ENCODE peak calls at places on chromosomes 12 and 14, in seven cellular contexts. C, D, K, L, Y, T and G are unnamed samples.

GRCh38 chr14:85991156-85991555 is 461.2 kb downstream of the FLRT2 start:
- DNase-seq in C (no peak), D (no peak), K (peak), L (no peak), Y (no peak), T (no peak), G (no peak)

GRCh38 chr12:8828514-8829127 is 6.2 kb downstream of the A2ML1 start:
- DNase-seq in C (no peak), D (no peak), K (peak), L (no peak), Y (no peak), T (no peak), G (no peak)

GRCh38 chr14:85532981-85533820 is 3.3 kb downstream of the FLRT2 start:
- DNase-seq in C (no peak), D (peak), K (peak), L (peak), Y (peak), T (no peak), G (no peak)

GRCh38 chr14:20494935-20495766 is 10.2 kb upstream of the RNASE10 start:
- DNase-seq in C (no peak), D (peak), K (peak), L (no peak), Y (no peak), T (no peak), G (no peak)

GRCh38 chr12:120367924-120368788 is 808 bp downstream of the MSI1 start:
- DNase-seq in C (no peak), D (no peak), K (no peak), L (no peak), Y (peak), T (no peak), G (no peak)

GRCh38 chr12:42326466-42327226 is 679 bp downstream of the PPHLN1 start:
- DNase-seq in C (no peak), D (peak), K (peak), L (no peak), Y (peak), T (no peak), G (no peak)

GRCh38 chr14:29738950-29739349 is 188.7 kb downstream of the PRKD1 start:
- DNase-seq in C (no peak), D (no peak), K (no peak), L (no peak), Y (no peak), T (no peak), G (no peak)

GRCh38 chr12:119328111-119328510 is 6.4 kb upstream of the CCDC60 start:
- DNase-seq in C (no peak), D (peak), K (no peak), L (no peak), Y (peak), T (no peak), G (no peak)

GRCh38 chr14:100446572-100446971 is 123.4 kb downstream of the SLC25A47 start:
- DNase-seq in C (no peak), D (no peak), K (no peak), L (no peak), Y (peak), T (no peak), G (peak)

GRCh38 chr12:44696542-44696941 is 179.6 kb downstream of the NELL2 start:
- DNase-seq in C (no peak), D (peak), K (peak), L (no peak), Y (no peak), T (no peak), G (no peak)

GRCh38 chr12:92717202-92717601 is 14.4 kb downstream of the PLEKHG7 start:
- DNase-seq in C (no peak), D (peak), K (no peak), L (no peak), Y (peak), T (peak), G (no peak)

GRCh38 chr12:91926810-91927209 is 218.8 kb downstream of the BTG1 start:
- DNase-seq in C (no peak), D (peak), K (peak), L (no peak), Y (no peak), T (peak), G (no peak)

GRCh38 chr12:71636704-71637115 is 26.9 kb downstream of the ZFC3H1 start:
- DNase-seq in C (no peak), D (peak), K (peak), L (no peak), Y (peak), T (peak), G (no peak)

GRCh38 chr12:119440961-119441360 is 106.4 kb downstream of the CCDC60 start:
- DNase-seq in C (no peak), D (no peak), K (no peak), L (no peak), Y (no peak), T (no peak), G (no peak)

GRCh38 chr12:18580286-18580685 is 157.5 kb downstream of the PLCZ1 start:
- DNase-seq in C (no peak), D (no peak), K (no peak), L (no peak), Y (no peak), T (no peak), G (no peak)

GRCh38 chr12:66137937-66138336 is 7.4 kb upstream of the LLPH start:
- DNase-seq in C (no peak), D (no peak), K (peak), L (no peak), Y (no peak), T (no peak), G (no peak)

GRCh38 chr14:103056322-103057027 is 874 bp downstream of the CDC42BPB start:
- DNase-seq in C (no peak), D (peak), K (peak), L (peak), Y (peak), T (no peak), G (no peak)

GRCh38 chr12:9319842-9320173 is 111.6 kb upstream of the PZP start:
- DNase-seq in C (no peak), D (no peak), K (peak), L (no peak), Y (no peak), T (no peak), G (no peak)

GRCh38 chr14:88792572-88793258 is at the start of gene EML5:
- DNase-seq in C (peak), D (peak), K (peak), L (peak), Y (peak), T (no peak), G (peak)
- TF ChIP-seq CTCF in C (peak), D (no peak), K (peak), L (peak), Y (peak), T (peak), G (peak)

GRCh38 chr14:50383618-50384225 is 13.0 kb downstream of the CDKL1 start:
- DNase-seq in C (no peak), D (no peak), K (no peak), L (no peak), Y (peak), T (no peak), G (peak)
- TF ChIP-seq CTCF in C (no peak), D (no peak), K (no peak), L (no peak), Y (peak), T (no peak), G (no peak)

DNA sequence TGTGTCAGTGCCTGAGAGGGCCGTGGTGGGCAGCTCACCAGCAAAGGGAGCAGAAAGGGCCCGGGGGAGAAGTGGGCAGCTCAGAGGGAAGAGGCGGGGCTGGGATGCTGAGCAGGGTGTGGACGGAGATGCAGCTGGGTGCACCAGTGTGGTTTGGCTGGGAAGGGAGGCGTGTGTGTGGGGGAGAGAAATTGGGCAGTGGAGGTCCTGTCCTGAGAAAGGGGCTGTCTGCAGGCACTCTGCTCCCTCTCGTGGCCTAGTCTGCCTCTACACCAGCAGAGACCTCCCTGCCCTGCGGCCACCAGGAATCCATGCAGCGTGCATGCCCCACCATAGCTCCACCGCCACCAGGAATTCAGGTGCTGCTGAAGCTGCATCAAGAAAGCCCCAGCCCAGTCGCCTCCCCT is 6.4 kb downstream of the TMEM121 start:
- DNase-seq in C (no peak), D (no peak), K (no peak), L (no peak), Y (peak), T (no peak), G (no peak)
- TF ChIP-seq CTCF in C (no peak), D (no peak), K (peak), L (no peak), Y (peak), T (peak), G (peak)

DNA sequence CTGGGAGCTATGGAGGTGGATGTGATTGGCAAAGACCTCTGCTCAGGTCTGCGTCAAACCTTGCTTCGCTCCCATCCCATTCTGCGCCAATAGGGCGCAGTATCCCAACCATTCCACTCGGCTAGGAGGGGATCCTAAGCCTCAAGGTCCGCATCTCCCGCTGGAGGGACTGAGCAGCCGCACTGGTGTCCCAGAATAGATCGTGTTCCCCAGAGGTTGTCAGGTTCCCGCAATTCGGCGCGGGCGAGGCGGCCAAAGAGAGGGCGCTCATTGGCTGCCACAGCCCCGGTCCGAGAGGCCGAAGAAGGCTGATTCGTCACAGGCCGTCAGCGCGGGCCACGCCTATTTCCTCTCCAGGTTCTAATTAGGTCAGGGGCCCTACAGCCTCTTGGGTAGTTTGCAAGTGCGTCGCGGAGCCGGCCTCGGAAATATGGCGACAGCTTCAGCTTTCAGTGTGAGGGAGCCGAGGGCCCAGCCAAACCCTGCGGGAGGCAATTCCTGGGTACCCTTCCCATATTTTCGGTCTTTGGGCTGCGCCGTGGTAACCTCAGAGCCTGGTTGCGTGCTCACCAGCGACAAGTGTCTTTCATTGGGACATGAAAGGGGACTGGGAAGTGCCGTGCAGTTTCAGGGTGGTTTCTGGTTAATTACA is 5.0 kb downstream of the OR10AD1 start:
- DNase-seq in C (peak), D (peak), K (peak), L (peak), Y (peak), T (peak), G (no peak)
- TF ChIP-seq CTCF in C (no peak), D (no peak), K (no peak), L (no peak), Y (no peak), T (no peak), G (no peak)

DNA sequence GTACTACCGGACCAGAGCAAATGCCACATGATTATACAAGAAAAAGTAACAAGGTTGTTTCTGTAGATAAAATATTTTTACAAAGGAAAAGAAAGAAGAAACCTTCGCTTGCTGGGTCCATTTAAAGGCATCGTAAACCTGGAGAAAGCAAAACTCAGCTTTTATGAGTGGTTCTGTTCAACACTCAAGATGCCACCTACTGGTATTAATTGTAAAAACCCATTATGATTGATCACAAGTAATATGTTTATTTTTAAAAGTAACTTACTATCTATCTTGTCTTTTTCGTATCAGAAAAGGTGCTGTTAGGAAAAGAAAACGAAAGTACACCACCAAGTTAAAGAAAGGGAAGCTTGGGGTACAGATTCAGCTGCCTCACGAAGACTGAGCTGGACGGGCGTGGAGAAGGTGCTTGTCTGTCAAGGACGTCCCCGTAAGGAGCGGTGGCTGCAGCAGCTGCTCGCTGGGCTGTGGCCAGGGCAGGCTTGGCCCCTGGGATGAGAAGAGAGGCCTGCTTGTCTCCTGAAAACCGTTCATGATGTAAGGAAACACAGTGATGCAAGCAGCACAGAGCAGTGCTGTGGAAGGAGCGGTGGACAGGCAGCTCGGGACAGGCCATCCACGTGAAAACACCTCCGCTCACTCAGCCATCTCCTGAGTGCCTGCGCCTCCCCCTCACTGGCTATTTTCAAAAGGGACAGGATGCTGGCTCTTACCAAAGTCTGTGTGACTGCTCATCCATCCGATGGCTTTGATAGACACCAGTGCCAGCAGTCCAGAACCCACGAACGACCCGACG is 25.0 kb downstream of the SLC15A4 start:
- DNase-seq in C (no peak), D (peak), K (no peak), L (no peak), Y (no peak), T (no peak), G (no peak)
- TF ChIP-seq CTCF in C (no peak), D (peak), K (peak), L (no peak), Y (peak), T (no peak), G (no peak)

GRCh38 chr12:106282457-106283097 is 20.0 kb upstream of the TCP11L2 start:
- DNase-seq in C (peak), D (peak), K (peak), L (no peak), Y (peak), T (no peak), G (peak)
- TF ChIP-seq CTCF in C (peak), D (peak), K (peak), L (peak), Y (peak), T (peak), G (peak)

GRCh38 chr14:49464885-49465284 is 121.3 kb downstream of the RPS29 start:
- DNase-seq in C (no peak), D (peak), K (no peak), L (no peak), Y (peak), T (no peak), G (no peak)
- TF ChIP-seq CTCF in C (no peak), D (peak), K (peak), L (no peak), Y (peak), T (no peak), G (no peak)

GRCh38 chr12:26097046-26097878 is 27.6 kb downstream of the BHLHE41 start:
- DNase-seq in C (peak), D (peak), K (peak), L (peak), Y (peak), T (peak), G (no peak)

GRCh38 chr12:26090853-26091510 is 33.9 kb downstream of the BHLHE41 start:
- DNase-seq in C (no peak), D (peak), K (peak), L (no peak), Y (no peak), T (no peak), G (no peak)

GRCh38 chr12:26092706-26093105 is 32.1 kb downstream of the BHLHE41 start:
- DNase-seq in C (no peak), D (no peak), K (no peak), L (no peak), Y (no peak), T (no peak), G (no peak)

GRCh38 chr12:26088999-26089398 is 35.8 kb downstream of the BHLHE41 start:
- DNase-seq in C (no peak), D (peak), K (peak), L (no peak), Y (no peak), T (no peak), G (no peak)

GRCh38 chr12:26091837-26092236 is 33.0 kb downstream of the BHLHE41 start:
- DNase-seq in C (no peak), D (peak), K (no peak), L (no peak), Y (peak), T (no peak), G (no peak)
- TF ChIP-seq CTCF in C (no peak), D (peak), K (peak), L (no peak), Y (peak), T (peak), G (peak)

DNA sequence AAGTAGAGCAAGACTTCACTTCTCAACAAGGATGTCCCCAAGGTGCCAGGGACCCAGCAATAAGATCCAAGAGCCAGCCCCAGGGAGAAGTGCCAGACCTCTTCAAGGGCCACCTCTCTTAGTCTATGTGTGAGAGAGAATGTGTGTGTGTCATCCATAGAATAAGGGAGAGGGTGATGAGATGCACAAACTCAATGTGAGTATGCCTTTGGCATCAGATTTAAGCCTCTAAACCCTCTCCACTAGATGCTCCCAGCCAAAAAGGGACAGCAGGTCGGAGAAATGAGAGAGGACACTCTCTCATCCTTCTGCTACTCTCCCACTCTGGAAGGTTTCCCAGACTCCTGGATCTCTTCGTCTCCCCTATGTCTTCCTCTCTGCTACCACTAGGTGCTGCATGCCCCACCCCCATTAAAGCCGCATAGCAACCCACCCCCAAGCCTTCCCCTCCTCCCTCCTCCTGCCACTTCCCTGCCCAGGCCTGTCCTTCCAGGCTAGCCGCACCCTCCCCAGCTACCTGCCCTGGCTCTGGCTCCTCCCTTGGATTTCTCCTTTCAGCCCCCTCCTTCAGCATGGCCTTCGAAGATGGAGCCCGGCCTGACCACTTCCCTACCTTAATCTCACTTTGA is 7.6 kb downstream of the RARG start:
- DNase-seq in C (no peak), D (peak), K (peak), L (no peak), Y (peak), T (no peak), G (no peak)
- TF ChIP-seq CTCF in C (no peak), D (peak), K (peak), L (no peak), Y (peak), T (peak), G (no peak)

GRCh38 chr14:54715244-54715643 is 148.3 kb downstream of the SAMD4A start:
- DNase-seq in C (no peak), D (peak), K (peak), L (no peak), Y (no peak), T (no peak), G (no peak)
- TF ChIP-seq CTCF in C (no peak), D (peak), K (peak), L (peak), Y (no peak), T (peak), G (no peak)